ENCODE peak calls at places on chromosomes 6 and 20, in six cellular contexts. R is MM.1S, K is GM10248, I is lower lobe of right lung, P is endodermal cell, Q is mesothelial cell of epicardium. C is an unnamed sample.
A peak's percentile ranks its signal among the peaks of the same experiment; 100 is the strongest.

GRCh38 chr6:87817226-87817625 is 115.2 kb upstream of the AKIRIN2 start:
- DNase-seq in P (no peak), R (no peak), I (no peak), Q (no peak), K (no peak), C (no peak)

GRCh38 chr6:153787341-153787606 is 251.8 kb upstream of the OPRM1 start:
- DNase-seq in Q (no peak), I (no peak), R (no peak), P (no peak), K (no peak), C (no peak)

GRCh38 chr6:12973302-12973865 is 256.8 kb downstream of the PHACTR1 start:
- DNase-seq in K (no peak), P (no peak), R (no peak), Q (no peak), I (no peak), C (no peak)

GRCh38 chr6:34151321-34152041 is 5.6 kb upstream of the GRM4 start:
- DNase-seq in I (no peak), Q (no peak), P (peak; percentile 90), K (no peak), R (no peak), C (no peak)

GRCh38 chr20:36313936-36314335 is 7.8 kb downstream of the DLGAP4 start:
- DNase-seq in Q (peak; percentile 29), P (peak; percentile 43), R (no peak), I (no peak), K (no peak), C (no peak)

GRCh38 chr20:1005452-1006027 is 3.4 kb upstream of the RSPO4 start:
- DNase-seq in P (peak; percentile 91), R (peak; percentile 61), K (peak; percentile 50), I (no peak), Q (no peak), C (no peak)

GRCh38 chr6:105108631-105109262 is 71.1 kb downstream of the POPDC3 start:
- DNase-seq in I (no peak), Q (no peak), K (no peak), R (no peak), P (no peak), C (no peak)

GRCh38 chr6:23106951-23107350 is 537.6 kb downstream of the HDGFL1 start:
- DNase-seq in R (no peak), Q (no peak), K (no peak), I (no peak), P (no peak), C (no peak)

GRCh38 chr6:139764498-139764986 is 390.1 kb upstream of the CITED2 start:
- DNase-seq in K (peak; percentile 23), Q (no peak), I (no peak), R (peak; percentile 63), P (peak; percentile 56), C (no peak)

GRCh38 chr6:145887969-145888368 is 73.4 kb upstream of the FBXO30 start:
- DNase-seq in R (no peak), P (peak; percentile 48), I (no peak), K (no peak), Q (no peak), C (no peak)
- TF ChIP-seq CTCF in R (peak; percentile 21), P (peak; percentile 71), I (peak; percentile 27), K (peak; percentile 64), Q (no peak), C (no peak)

GRCh38 chr6:111456208-111456607 is 26.8 kb downstream of the REV3L start:
- DNase-seq in P (no peak), R (no peak), Q (no peak), I (no peak), K (no peak), C (no peak)
- TF ChIP-seq CTCF in P (no peak), R (no peak), Q (no peak), I (no peak), K (no peak), C (no peak)

GRCh38 chr6:91278416-91278815 is 691.5 kb upstream of the MAP3K7 start:
- DNase-seq in K (no peak), Q (no peak), R (no peak), P (no peak), I (no peak), C (no peak)

GRCh38 chr6:91273729-91274128 is 686.9 kb upstream of the MAP3K7 start:
- DNase-seq in I (no peak), Q (no peak), K (no peak), R (no peak), P (no peak), C (no peak)

GRCh38 chr6:91271807-91272206 is 684.9 kb upstream of the MAP3K7 start:
- DNase-seq in P (no peak), Q (no peak), I (no peak), R (no peak), K (no peak), C (no peak)

GRCh38 chr6:91276315-91276714 is 689.4 kb upstream of the MAP3K7 start:
- DNase-seq in Q (no peak), I (no peak), K (no peak), R (peak; percentile 29), P (no peak), C (no peak)
- TF ChIP-seq CTCF in Q (no peak), I (no peak), K (peak; percentile 17), R (peak; percentile 27), P (peak; percentile 82), C (no peak)

DNA sequence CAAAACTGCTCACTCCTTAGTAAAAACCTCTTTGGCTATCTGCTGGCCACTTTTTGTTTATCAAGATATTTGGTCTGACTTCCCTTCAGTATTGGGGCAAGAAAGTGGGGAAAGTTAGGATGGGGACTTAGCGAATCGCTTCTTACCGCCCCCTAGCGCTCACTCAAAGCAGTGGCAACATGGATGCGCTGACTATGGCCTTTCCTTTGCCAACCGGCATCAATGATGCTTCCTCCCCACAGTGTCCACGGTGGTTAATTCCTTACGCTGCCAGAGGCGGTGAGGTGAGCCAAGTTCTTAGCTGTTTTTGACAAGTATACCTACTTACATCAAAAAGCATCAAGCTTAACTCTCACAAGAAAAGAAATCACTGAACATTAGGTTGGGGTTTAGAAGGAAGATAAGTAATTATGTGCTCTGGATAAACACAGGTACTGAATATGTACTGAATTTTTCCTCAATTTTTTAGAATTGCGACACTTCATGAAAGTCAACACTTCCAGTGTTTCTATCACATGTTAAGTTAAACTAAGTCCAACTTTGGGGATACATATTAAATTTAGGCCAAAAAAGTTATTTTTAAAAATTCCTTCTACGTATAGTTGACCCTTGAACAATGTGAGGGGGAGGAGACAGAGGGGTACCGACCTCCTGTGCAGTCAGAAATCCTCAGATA is 86.7 kb downstream of the GMDS start:
- DNase-seq in R (no peak), P (peak; percentile 91), Q (no peak), I (no peak), K (no peak), C (no peak)
- TF ChIP-seq CTCF in R (no peak), P (peak; percentile 98), Q (peak; percentile 46), I (peak; percentile 33), K (no peak), C (no peak)

DNA sequence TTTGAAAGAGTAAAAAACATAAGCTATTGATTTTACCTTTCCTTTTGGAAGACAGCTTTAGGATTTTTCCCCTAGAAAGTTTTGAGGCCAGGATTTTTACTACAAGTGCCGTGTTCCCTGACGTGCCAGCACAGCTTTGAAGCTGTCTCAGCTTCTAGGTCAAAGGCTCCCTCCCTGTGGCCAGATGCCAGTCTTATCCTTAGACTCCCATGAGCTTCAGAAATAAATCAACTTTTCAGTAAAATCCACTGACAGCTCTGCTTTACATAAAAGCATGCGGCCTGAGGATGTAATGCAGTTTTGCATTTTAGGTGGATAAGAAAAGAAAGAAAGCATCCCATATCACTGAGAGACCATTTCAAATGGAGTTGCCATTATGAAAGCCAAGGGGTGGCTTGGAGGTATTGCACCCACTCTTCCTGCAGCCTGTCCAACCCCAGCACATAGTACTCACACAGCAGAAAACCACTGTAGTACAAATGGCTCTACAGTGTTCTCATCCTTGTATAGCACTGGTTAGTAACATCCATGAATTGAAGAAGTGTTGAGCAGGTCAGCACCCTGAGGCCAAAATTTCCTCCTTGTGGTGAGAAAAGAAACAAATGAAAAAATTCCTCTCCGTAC is 15.2 kb upstream of the ATXN1 start:
- DNase-seq in I (no peak), P (no peak), Q (no peak), R (no peak), K (no peak), C (no peak)
- TF ChIP-seq CTCF in I (no peak), P (peak; percentile 59), Q (peak; percentile 33), R (no peak), K (no peak), C (no peak)

GRCh38 chr20:15930324-15931305 is 642.6 kb downstream of the KIF16B start:
- DNase-seq in Q (no peak), I (no peak), K (no peak), P (no peak), R (no peak), C (no peak)
- TF ChIP-seq CTCF in Q (peak; percentile 69), I (peak; percentile 40), K (peak; percentile 25), P (peak; percentile 76), R (peak; percentile 38), C (no peak)